ENCODE peak calls at places on chromosomes 1 and 21, in seven cellular contexts. U is cardiac muscle cell, J is lung, V is thoracic aorta, Z is small intestine, C is mesendoderm, M is mesenchymal stem cell. Q is an unnamed sample. For H3K4me1, the result is how much of the 10 kb centered on the place peaks cover.

GRCh38 chr1:37474697-37475379 is 458 bp downstream of the ZC3H12A start:
- DNase-seq in Z (no peak), C (peak), V (no peak), J (no peak), M (peak), U (peak), Q (no peak)

GRCh38 chr1:247291161-247291560 is 35.3 kb downstream of the VN1R5 start:
- DNase-seq in V (no peak), U (no peak), M (no peak), C (no peak), J (no peak), Z (no peak), Q (no peak)

GRCh38 chr1:207822602-207823451 is 71.0 kb downstream of the CD46 start:
- DNase-seq in Z (peak), U (no peak), V (peak), C (peak), J (peak), M (peak), Q (peak)

GRCh38 chr1:172917972-172918371 is 132.8 kb downstream of the TNFSF18 start:
- DNase-seq in M (peak), Z (no peak), J (no peak), C (peak), V (no peak), U (peak), Q (no peak)

GRCh38 chr1:20100632-20101355 is 18.5 kb downstream of the PLA2G2D start:
- DNase-seq in M (peak), Z (peak), U (peak), V (no peak), J (peak), C (peak), Q (no peak)

GRCh38 chr1:47211796-47212269 is 20.2 kb downstream of the TAL1 start:
- DNase-seq in V (no peak), J (no peak), U (peak), M (no peak), C (peak), Z (no peak), Q (no peak)

GRCh38 chr1:113438505-113439271 is 48.4 kb downstream of the MAGI3 start:
- DNase-seq in U (no peak), C (no peak), J (no peak), M (no peak), Z (no peak), V (no peak), Q (no peak)

GRCh38 chr1:164880199-164880598 is 321.2 kb downstream of the PBX1 start:
- DNase-seq in Z (no peak), M (no peak), U (no peak), C (no peak), J (no peak), V (no peak), Q (no peak)

GRCh38 chr1:109468903-109469302 is 2.6 kb downstream of the SYPL2 start:
- DNase-seq in M (no peak), U (no peak), Z (no peak), V (no peak), C (no peak), J (no peak), Q (no peak)

GRCh38 chr1:14181191-14181793 is 417.2 kb upstream of the KAZN start:
- DNase-seq in J (no peak), U (no peak), C (no peak), Z (no peak), M (no peak), V (no peak), Q (no peak)

GRCh38 chr1:241848680-241849344 is 808 bp downstream of the EXO1 start:
- DNase-seq in M (no peak), V (no peak), Z (no peak), C (peak), U (no peak), J (no peak), Q (no peak)

GRCh38 chr1:37914719-37915483 is 32.0 kb downstream of the INPP5B start:
- DNase-seq in C (peak), M (no peak), V (no peak), Z (no peak), U (no peak), J (no peak), Q (no peak)

GRCh38 chr1:177943999-177944672 is 25.7 kb downstream of the SEC16B start:
- DNase-seq in U (peak), C (no peak), Z (no peak), M (no peak), V (no peak), J (no peak), Q (no peak)

GRCh38 chr1:9230869-9231533 is 3.6 kb upstream of the H6PD start:
- DNase-seq in V (no peak), M (peak), Z (no peak), U (no peak), J (no peak), C (no peak), Q (no peak)

GRCh38 chr1:234938924-234939323 is 189.7 kb downstream of the TOMM20 start:
- DNase-seq in U (no peak), Z (no peak), J (no peak), V (no peak), M (no peak), C (no peak), Q (no peak)

GRCh38 chr1:204073837-204074273 is 940 bp downstream of the SOX13 start:
- DNase-seq in U (peak), C (no peak), J (no peak), V (no peak), Z (no peak), M (peak), Q (no peak)

GRCh38 chr1:245802941-245803665 is 648.3 kb downstream of the KIF26B start:
- DNase-seq in M (no peak), U (no peak), V (no peak), J (no peak), C (no peak), Z (no peak), Q (no peak)

GRCh38 chr1:94666797-94667196 is 125.2 kb upstream of the F3 start:
- DNase-seq in U (no peak), M (no peak), V (no peak), C (no peak), Z (no peak), J (no peak), Q (no peak)

GRCh38 chr1:240474133-240474614 is 137.8 kb downstream of the GREM2 start:
- DNase-seq in M (no peak), Z (no peak), J (no peak), C (no peak), V (no peak), U (peak), Q (no peak)

DNA sequence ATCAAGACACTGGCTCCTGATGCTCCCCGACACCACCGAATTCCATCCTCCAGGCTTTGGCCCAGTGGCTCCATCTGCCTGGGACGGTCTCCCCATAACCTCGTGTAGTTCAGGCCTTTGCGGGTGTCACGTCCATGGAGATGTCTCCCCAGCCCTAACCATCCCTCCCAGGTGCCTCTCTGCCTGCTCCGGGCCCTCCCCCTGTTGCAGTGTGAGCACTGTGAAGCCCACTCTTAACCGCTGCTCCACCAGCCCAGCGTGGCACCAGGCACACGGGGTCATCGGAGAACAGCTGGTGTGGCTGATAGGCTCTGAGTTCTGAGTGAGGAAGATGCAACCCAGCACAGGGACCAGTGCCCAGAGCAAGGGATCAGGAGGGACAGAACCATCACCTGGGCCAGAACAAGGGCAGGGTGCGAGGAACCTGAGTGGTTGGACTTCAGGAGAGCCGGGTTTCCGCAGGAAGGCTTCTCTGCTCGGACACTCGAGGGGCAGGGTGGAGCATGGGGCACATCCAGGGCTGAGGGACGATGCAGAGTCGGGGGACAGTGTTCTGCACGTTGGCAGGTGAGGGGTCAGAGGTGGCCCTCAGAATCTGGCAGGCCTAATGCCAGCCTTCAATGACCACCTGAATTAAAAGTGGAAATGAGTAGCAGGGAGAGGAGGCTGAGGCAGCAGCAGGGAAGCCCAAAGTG is 2.6 kb upstream of the GNB1 start:
- DNase-seq in C (no peak), J (no peak), U (no peak), V (no peak), M (no peak), Z (no peak), Q (no peak)
- H3K4me1 ChIP-seq in C (under half), J (under half), U (under half), V (under half), M (under half), Z (under half), Q (half or more)

GRCh38 chr1:40382601-40383000 is 9.1 kb downstream of the SMAP2 start:
- DNase-seq in V (no peak), U (no peak), M (no peak), C (no peak), Z (no peak), J (no peak), Q (no peak)

GRCh38 chr1:40384413-40384762 is 10.9 kb downstream of the SMAP2 start:
- DNase-seq in M (no peak), C (no peak), J (no peak), Z (no peak), V (no peak), U (peak), Q (no peak)

GRCh38 chr1:40384887-40385286 is 11.4 kb downstream of the SMAP2 start:
- DNase-seq in U (no peak), V (no peak), M (no peak), C (no peak), J (no peak), Z (no peak), Q (no peak)

GRCh38 chr1:40383095-40383487 is 9.6 kb downstream of the SMAP2 start:
- DNase-seq in J (no peak), Z (no peak), U (peak), C (peak), V (no peak), M (no peak), Q (no peak)

GRCh38 chr1:40383488-40384412 is 10.2 kb downstream of the SMAP2 start:
- DNase-seq in C (no peak), U (peak), J (no peak), V (no peak), M (peak), Z (no peak), Q (no peak)
- H3K4me3 ChIP-seq in C (no peak), U (no peak), J (no peak), V (no peak), M (no peak), Z (peak), Q (no peak)

GRCh38 chr1:169043823-169044222 is 62.7 kb upstream of the ATP1B1 start:
- DNase-seq in C (no peak), U (no peak), V (no peak), Z (no peak), J (no peak), M (no peak), Q (no peak)
- H3K27ac ChIP-seq in C (no peak), U (peak), V (no peak), Z (no peak), J (no peak), M (no peak), Q (no peak)

DNA sequence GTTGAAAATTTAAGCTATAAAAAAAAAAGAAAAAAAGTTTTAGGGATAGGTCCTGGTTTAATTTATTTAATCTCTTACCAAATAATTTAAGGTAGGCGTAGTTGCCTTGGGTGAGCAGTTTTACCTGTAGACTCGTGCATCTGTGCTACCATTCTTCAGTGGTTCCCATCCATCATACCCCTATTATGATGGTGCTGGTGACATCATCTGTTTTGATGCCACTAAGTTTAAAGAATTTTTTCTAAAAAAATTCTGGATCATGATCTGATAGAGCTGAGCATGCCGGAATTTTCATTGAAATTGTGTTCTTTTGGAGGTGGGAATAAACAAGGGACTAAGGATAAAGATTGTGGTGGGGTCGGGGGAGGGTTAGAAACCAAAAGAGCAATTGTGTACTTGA is 15.7 kb downstream of the LAMC1 start:
- DNase-seq in Z (no peak), U (no peak), C (no peak), J (no peak), M (no peak), V (no peak), Q (no peak)
- H3K4me1 ChIP-seq in Z (under half), U (under half), C (under half), J (under half), M (under half), V (half or more), Q (half or more)

DNA sequence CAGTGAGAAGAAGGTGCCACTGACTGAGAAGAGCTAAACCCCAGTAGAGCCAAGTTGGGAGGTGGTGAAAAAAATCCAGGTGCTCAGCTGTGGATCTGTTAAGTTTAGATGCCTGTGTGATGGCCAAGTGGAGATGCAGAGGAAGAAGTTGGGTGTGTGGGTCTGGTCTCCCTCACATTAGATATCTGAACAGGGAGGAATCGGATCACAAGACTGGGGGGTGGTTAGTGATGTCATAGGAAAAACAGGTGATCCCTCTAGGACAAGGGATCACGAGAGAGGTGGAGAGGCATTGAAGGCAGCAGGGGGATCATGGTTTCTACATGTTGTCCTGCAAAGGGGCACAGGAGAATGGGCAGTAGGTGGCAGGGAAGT is 22.6 kb downstream of the KCNK1 start:
- DNase-seq in J (no peak), M (no peak), V (no peak), C (no peak), U (no peak), Z (no peak), Q (no peak)
- H3K4me3 ChIP-seq in J (no peak), M (no peak), V (no peak), C (no peak), U (no peak), Z (no peak), Q (no peak)

GRCh38 chr1:179287946-179288345 is 5.7 kb upstream of the SOAT1 start:
- DNase-seq in Z (peak), C (no peak), M (no peak), J (no peak), U (no peak), V (no peak), Q (no peak)

GRCh38 chr1:179283992-179284391 is 9.6 kb upstream of the SOAT1 start:
- DNase-seq in J (no peak), Z (no peak), U (no peak), M (no peak), C (no peak), V (no peak), Q (no peak)

GRCh38 chr1:179293340-179294327 is at the start of gene SOAT1:
- DNase-seq in V (peak), M (peak), J (peak), U (peak), C (peak), Z (peak), Q (peak)

GRCh38 chr1:179287456-179287855 is 6.1 kb upstream of the SOAT1 start:
- DNase-seq in M (no peak), U (no peak), C (no peak), J (no peak), V (no peak), Z (no peak), Q (no peak)

DNA sequence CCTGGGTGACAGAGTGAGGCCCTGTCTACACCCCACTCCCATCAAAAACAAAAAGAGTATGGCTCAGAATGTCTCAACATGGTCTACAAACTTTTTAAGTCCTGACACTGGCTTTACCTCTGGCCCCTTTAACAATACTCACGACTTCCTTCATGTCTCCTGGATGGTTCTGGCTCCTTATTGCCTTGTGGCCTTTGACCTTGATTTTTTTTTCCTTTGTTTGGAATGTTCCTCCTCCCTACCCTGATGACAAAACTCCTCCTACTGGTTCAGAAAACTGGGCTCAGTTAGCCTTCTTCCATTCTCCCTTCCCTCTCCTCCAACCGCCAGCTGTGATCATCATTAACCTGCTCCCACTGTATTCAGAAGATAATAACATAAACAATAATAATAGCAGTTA is 4.6 kb upstream of the SOAT1 start:
- DNase-seq in M (no peak), J (no peak), U (no peak), C (peak), Z (peak), V (no peak), Q (no peak)
- H3K27ac ChIP-seq in M (no peak), J (no peak), U (no peak), C (no peak), Z (no peak), V (no peak), Q (no peak)

DNA sequence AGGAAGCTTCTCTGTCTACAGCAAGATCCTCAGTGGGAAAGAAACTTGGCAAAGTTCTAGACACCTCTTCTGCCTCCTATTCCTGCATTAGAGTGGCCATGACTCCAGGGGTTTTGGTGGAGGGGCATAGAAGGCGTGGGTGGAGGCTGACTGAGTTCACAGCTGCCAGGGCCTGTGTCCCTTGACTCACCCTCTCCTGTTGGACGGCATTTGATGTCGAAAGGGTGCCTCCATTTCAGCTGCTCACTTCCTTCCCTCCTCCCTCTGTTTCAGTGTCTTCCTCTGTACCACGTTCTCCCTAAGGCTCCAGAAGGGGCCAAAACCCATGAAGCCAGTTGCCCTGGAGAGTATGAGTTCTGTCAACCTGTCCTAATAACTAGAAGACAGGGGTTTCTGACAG is 637 bp downstream of the TMEM79 start:
- DNase-seq in V (no peak), Z (no peak), U (peak), C (no peak), M (no peak), J (no peak), Q (no peak)
- H3K4me1 ChIP-seq in V (under half), Z (under half), U (under half), C (under half), M (under half), J (under half), Q (under half)

DNA sequence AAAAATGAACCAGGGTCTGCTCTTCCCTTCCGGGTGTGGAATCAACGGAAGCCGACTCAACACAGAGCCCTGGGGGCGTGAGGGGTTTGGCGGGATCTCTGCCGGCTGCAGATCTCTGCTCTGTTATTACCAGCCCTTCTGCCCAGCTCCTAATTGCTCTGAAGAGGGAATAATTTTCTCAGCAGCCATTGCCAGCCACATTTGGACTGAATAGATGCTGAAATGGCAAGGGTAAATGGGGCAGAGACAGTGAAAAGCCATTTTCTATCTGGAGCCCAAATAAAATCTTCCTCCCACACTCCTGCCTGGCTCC is 24.7 kb downstream of the PDE9A start:
- DNase-seq in J (no peak), M (no peak), C (no peak), U (no peak), V (no peak), Z (no peak), Q (no peak)
- H3K4me3 ChIP-seq in J (no peak), M (no peak), C (no peak), U (no peak), V (no peak), Z (no peak), Q (no peak)

GRCh38 chr21:26471116-26471505 is 102.0 kb downstream of the CYYR1 start:
- DNase-seq in C (no peak), M (no peak), Z (no peak), U (no peak), V (no peak), J (no peak), Q (no peak)

GRCh38 chr21:26470361-26471115 is 102.5 kb downstream of the CYYR1 start:
- DNase-seq in Z (no peak), M (no peak), U (no peak), J (no peak), C (no peak), V (no peak), Q (no peak)

GRCh38 chr21:26473471-26473870 is 99.6 kb downstream of the CYYR1 start:
- DNase-seq in U (no peak), V (no peak), Z (no peak), J (no peak), M (no peak), C (no peak), Q (no peak)

GRCh38 chr21:26469789-26470188 is 103.3 kb downstream of the CYYR1 start:
- DNase-seq in V (no peak), J (peak), Z (no peak), M (peak), U (peak), C (no peak), Q (no peak)
- H3K27ac ChIP-seq in V (no peak), J (no peak), Z (no peak), M (no peak), U (no peak), C (no peak), Q (no peak)

DNA sequence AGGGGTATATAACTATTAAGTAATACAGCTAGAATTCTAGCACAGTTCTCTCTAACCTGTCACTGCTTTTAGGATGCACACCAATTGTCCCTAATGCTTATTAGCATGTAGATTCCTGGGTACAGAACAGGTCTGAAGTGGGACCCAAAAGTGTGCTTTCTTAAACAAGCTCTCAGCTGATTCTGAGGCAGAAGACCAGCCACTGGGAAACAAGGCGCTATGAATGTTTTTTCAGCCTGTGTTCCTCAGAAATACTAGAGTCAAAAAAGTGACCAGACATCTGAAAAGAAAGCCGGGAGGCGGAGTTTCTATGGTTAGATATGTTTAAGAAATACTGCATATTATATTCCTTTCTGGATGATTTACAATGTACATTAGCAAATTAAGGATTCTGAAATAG is 1.8 kb downstream of the PEF1 start:
- DNase-seq in V (no peak), Z (no peak), U (no peak), M (no peak), C (no peak), J (no peak), Q (no peak)
- H3K4me1 ChIP-seq in V (half or more), Z (under half), U (under half), M (under half), C (under half), J (under half), Q (under half)